ENCODE peak calls at places on chromosomes 16 and 17, in four cellular contexts. W, G, Y and N are unnamed samples.

GRCh38 chr17:34095101-34095500 is 160.0 kb upstream of the CCL2 start:
- DNase-seq in W (no peak), G (no peak), Y (no peak), N (no peak)

GRCh38 chr16:27287887-27288286 is 19.3 kb upstream of the NSMCE1 start:
- DNase-seq in G (no peak), W (no peak), Y (no peak), N (no peak)

GRCh38 chr16:88045820-88046303 is 94.6 kb downstream of the BANP start:
- DNase-seq in W (peak), Y (no peak), G (no peak), N (no peak)

GRCh38 chr16:46920402-46921068 is 36.4 kb downstream of the GPT2 start:
- DNase-seq in G (no peak), Y (no peak), W (peak), N (no peak)

GRCh38 chr16:84013787-84014569 is 28.6 kb downstream of the SLC38A8 start:
- DNase-seq in Y (no peak), W (peak), G (no peak), N (no peak)

GRCh38 chr16:70576431-70577255 is 53.0 kb downstream of the SF3B3 start:
- DNase-seq in Y (peak), G (peak), W (peak), N (peak)

GRCh38 chr17:12047977-12048376 is 27.3 kb downstream of the MAP2K4 start:
- DNase-seq in Y (peak), W (no peak), G (no peak), N (no peak)

GRCh38 chr16:49969356-49970030 is 55.5 kb upstream of the CNEP1R1 start:
- DNase-seq in W (no peak), G (no peak), Y (peak), N (no peak)

GRCh38 chr16:89193021-89193575 is 7.2 kb downstream of the SLC22A31 start:
- DNase-seq in Y (peak), W (peak), G (peak), N (peak)

GRCh38 chr16:30065112-30065942 is at the start of gene ALDOA:
- DNase-seq in W (peak), Y (peak), G (peak), N (peak)

GRCh38 chr16:89842471-89843408 is 14.5 kb downstream of the SPIRE2 start:
- DNase-seq in Y (peak), W (no peak), G (no peak), N (no peak)

GRCh38 chr17:44543213-44543904 is 13.9 kb upstream of the FZD2 start:
- DNase-seq in W (no peak), Y (peak), G (peak), N (peak)

GRCh38 chr17:37259030-37259735 is 116.6 kb upstream of the C17orf78 start:
- DNase-seq in G (no peak), W (no peak), Y (peak), N (no peak)

GRCh38 chr16:88672776-88673175 is 9.9 kb upstream of the MVD start:
- DNase-seq in Y (no peak), W (no peak), G (no peak), N (no peak)

GRCh38 chr17:41413982-41414381 is 10.4 kb downstream of the KRT37 start:
- DNase-seq in W (no peak), Y (peak), G (no peak), N (no peak)

GRCh38 chr16:22948603-22949368 is 134.8 kb downstream of the HS3ST2 start:
- DNase-seq in Y (peak), G (peak), W (peak), N (no peak)

GRCh38 chr16:57723170-57723569 is 12.4 kb upstream of the KATNB1 start:
- DNase-seq in W (no peak), G (no peak), Y (no peak), N (no peak)

GRCh38 chr16:27432600-27432957 is 30.6 kb downstream of the IL21R start:
- DNase-seq in G (peak), Y (peak), W (no peak), N (no peak)

GRCh38 chr17:49315974-49316570 is 46.0 kb downstream of the ZNF652 start:
- DNase-seq in Y (no peak), G (peak), W (no peak), N (no peak)

GRCh38 chr17:54901230-54901847 is 687 bp downstream of the TOM1L1 start:
- DNase-seq in Y (peak), W (peak), G (peak), N (peak)

GRCh38 chr17:41523787-41524186 is 4.3 kb downstream of the KRT19 start:
- DNase-seq in Y (no peak), W (peak), G (no peak), N (no peak)

GRCh38 chr17:29589524-29590260 is at the start of gene GIT1:
- DNase-seq in Y (peak), W (peak), G (peak), N (no peak)

GRCh38 chr17:80959330-80960036 is 32.2 kb upstream of the CHMP6 start:
- DNase-seq in G (peak), Y (peak), W (peak), N (peak)

GRCh38 chr16:8776193-8776592 is 21.2 kb downstream of the TMEM186 start:
- DNase-seq in W (peak), Y (no peak), G (no peak), N (no peak)

GRCh38 chr16:58409316-58409973 is 17.2 kb downstream of the GINS3 start:
- DNase-seq in W (no peak), G (no peak), Y (peak), N (no peak)

DNA sequence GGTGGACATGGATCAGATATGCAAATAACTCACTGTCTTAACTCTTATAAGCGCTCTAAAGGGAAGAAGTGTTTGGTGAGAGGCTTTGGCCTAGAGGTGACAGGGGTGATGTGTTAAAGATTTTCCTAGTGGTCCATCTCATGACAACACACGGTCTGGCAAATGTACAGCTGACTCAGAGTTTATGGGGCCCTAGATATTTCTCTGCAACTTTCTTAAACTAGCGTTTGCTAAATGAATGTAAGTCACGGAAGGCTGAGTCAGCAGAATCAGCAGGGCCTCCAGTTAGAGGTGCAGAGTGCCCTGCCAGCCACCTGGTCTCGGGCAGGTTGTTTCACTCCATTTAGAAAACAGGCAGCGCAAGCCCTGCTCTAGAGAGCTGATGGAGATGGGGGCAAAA is 40.1 kb downstream of the CLEC16A start:
- DNase-seq in G (peak), W (no peak), Y (peak), N (no peak)
- H3K4me3 ChIP-seq in G (no peak), W (no peak), Y (no peak), N (no peak)

GRCh38 chr17:81968396-81968745 is 7.4 kb upstream of the NOTUM start:
- DNase-seq in W (no peak), Y (no peak), G (no peak), N (no peak)
- H3K4me3 ChIP-seq in W (no peak), Y (no peak), G (peak), N (no peak)

DNA sequence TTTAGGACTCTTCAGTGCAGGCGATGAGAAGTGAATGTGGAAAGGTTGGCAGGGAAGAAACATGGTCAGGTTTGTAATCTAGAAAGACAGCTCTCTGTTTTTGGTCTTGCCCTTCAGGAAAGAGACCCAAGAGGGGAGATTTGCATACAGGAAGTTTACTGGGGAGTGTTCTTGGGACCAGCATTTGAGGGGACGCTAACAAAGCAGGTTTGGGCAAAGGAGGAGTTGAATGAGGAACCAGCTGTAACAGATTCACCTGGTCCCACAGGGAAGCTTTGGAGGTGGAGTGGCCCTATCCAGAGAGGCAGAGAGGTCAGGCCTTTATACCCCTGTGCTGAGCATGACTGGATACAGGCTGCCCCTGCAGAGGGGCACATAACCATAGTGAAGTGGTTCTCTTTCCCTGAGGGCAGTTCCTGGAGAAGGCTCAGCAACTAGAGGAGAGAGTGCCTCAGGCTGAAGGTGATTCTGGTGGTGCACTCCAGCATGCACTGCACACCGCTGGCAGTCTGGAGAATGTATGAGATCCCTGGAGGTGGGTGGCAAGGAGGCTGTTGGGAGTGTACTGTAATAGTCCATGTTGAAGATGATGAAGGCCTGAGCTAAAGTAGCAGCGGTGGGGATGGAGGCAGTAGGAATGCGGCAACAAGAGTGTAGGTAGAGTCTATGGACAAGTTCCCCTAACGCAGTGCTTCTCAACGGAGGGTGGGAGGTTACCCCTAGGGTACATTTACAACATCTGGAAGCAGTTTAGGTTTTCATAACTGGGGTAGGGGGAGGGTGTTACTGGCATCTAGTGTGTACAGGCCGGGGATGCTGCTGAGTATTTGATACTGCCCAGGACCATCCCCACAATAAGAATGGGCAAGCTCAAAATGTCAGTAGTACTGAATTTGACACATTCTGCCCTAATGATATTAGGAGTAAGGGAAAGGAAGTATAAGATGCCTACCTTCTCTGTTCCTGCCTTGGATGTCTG is 37.2 kb downstream of the MAP2K6 start:
- DNase-seq in W (no peak), G (no peak), Y (no peak), N (no peak)
- H3K4me3 ChIP-seq in W (no peak), G (no peak), Y (no peak), N (no peak)

GRCh38 chr16:67165121-67166034 is 833 bp downstream of the HSF4 start:
- DNase-seq in G (peak), Y (no peak), W (no peak), N (no peak)
- H3K4me3 ChIP-seq in G (no peak), Y (no peak), W (no peak), N (no peak)

DNA sequence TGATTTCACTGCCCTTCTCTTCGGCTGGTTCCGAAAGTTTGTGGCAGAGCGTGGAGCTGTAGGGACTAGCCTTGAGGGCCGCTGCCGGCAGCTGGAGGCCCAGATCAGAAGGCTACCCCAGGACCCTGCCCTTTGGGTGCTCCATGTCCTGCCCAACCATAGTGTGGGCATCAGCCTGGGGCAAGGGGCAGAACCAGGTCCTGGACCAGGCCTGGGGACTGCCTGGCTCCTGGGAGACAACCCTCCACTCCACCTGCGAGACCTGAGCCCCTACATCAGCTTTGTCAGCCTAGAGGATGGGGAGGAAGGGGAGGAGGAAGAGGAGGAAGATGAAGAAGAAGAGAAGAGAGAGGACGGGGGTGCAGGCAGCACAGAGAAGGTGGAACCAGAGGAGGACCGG is 856 bp upstream of the CXCL16 start:
- DNase-seq in G (no peak), Y (no peak), W (no peak), N (no peak)
- H3K4me3 ChIP-seq in G (no peak), Y (no peak), W (no peak), N (no peak)

DNA sequence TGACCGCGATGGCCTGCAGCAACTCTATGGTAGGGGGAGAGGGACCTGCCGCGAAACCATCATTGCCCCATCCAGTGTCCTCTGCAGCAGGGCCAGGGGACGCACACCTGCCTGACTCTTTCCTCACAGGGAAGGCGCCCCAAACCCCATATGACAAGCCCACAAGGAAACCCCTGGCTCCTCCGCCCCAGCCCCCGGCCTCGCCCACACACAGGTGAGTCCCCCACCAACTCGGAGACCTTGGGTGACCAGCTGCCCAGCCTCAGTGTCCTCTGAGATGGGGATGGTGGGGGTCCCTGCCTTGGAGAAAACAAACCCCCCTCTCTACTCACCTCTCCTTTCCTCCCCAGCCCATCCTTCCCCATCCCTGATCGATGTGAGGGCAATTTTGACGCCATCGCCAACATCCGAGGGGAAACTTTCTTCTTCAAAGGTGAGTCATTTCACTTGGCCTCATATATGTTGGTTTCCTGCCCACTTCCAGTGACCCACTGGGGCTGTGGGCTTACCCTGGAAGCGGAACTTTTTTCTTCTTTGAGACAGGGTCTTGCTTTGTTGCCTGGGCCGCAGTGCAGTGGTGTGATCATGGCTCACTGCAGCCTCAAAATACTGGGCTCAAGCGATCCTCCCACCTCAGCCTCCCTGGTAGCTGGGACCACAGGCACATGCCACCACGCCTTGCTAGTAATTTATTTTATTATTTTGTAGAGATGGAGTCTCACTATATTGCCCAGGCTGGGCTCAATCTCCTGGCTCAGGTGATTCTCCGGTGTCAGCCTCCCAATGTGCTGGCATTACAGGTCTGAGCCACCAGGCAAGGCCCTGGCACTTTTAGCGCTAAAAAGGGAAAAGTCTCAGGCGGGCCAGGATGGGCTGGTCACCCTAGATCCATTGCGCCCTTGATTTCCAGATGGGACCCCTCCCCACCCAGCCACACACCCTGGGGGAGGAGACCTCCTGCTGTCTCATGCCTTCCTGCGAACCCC is 8.0 kb upstream of the IL32 start:
- DNase-seq in W (no peak), G (no peak), Y (no peak), N (no peak)
- H3K4me3 ChIP-seq in W (no peak), G (peak), Y (peak), N (no peak)

GRCh38 chr16:54191592-54191991 is 95.0 kb downstream of the IRX3 start:
- DNase-seq in Y (no peak), G (no peak), W (no peak), N (no peak)

GRCh38 chr16:54194008-54194731 is 92.4 kb downstream of the IRX3 start:
- DNase-seq in G (peak), W (peak), Y (peak), N (no peak)

GRCh38 chr16:54191163-54191562 is 95.4 kb downstream of the IRX3 start:
- DNase-seq in G (no peak), Y (no peak), W (no peak), N (no peak)

GRCh38 chr16:54193013-54193655 is 93.5 kb downstream of the IRX3 start:
- DNase-seq in G (no peak), Y (no peak), W (no peak), N (no peak)

GRCh38 chr16:54193656-54194007 is 93.0 kb downstream of the IRX3 start:
- DNase-seq in G (peak), W (peak), Y (peak), N (peak)
- H3K4me3 ChIP-seq in G (peak), W (no peak), Y (peak), N (no peak)